ENCODE peak calls at places on chromosomes 16 and 17, in four cellular contexts. R is CD8-positive, alpha-beta memory T cell; Z is ACHN; J is stimulated activated naive B cell treated with anti-CD40 and anti-IgM and Interleukin-4, amounts not matched to agents 10 μg/mL and 1 μg/mL and 100 μg/mL, for 72 hours. I is an unnamed sample.

GRCh38 chr16:77307764-77308561 is 108.8 kb downstream of the SYCE1L start:
- DNase-seq in R (no peak), Z (peak), J (no peak), I (peak)

GRCh38 chr17:57114085-57114673 is 29.1 kb downstream of the AKAP1 start:
- DNase-seq in R (peak), Z (peak), J (peak), I (no peak)

GRCh38 chr17:47884905-47885735 is 10.9 kb upstream of the SP2 start:
- DNase-seq in R (no peak), Z (no peak), J (no peak), I (no peak)

GRCh38 chr17:58556833-58557250 is 42.4 kb upstream of the MTMR4 start:
- DNase-seq in R (no peak), Z (no peak), J (no peak), I (peak)

GRCh38 chr16:76579277-76579676 is 302.1 kb downstream of the CNTNAP4 start:
- DNase-seq in R (no peak), Z (no peak), J (no peak), I (no peak)

GRCh38 chr17:79742951-79743476 is 12.3 kb downstream of the ENPP7 start:
- DNase-seq in R (no peak), Z (no peak), J (no peak), I (no peak)

GRCh38 chr17:58415371-58416055 is 1.8 kb downstream of the RNF43 start:
- DNase-seq in R (no peak), Z (no peak), J (no peak), I (no peak)

GRCh38 chr16:4994719-4995434 is 36.7 kb downstream of the SEC14L5 start:
- DNase-seq in R (no peak), Z (no peak), J (no peak), I (no peak)

GRCh38 chr17:39755550-39756375 is 18.0 kb downstream of the GRB7 start:
- DNase-seq in R (peak), Z (no peak), J (peak), I (peak)

GRCh38 chr17:8831234-8831849 is 32.2 kb upstream of the MFSD6L start:
- DNase-seq in R (no peak), Z (no peak), J (no peak), I (no peak)

GRCh38 chr17:41540921-41541625 is 13.0 kb upstream of the KRT19 start:
- DNase-seq in R (peak), Z (no peak), J (no peak), I (no peak)

GRCh38 chr16:48075398-48075797 is 80.4 kb downstream of the ABCC12 start:
- DNase-seq in R (no peak), Z (no peak), J (no peak), I (no peak)

GRCh38 chr17:80219777-80220708 is at the start of the genes SGSH and SLC26A11:
- DNase-seq in R (peak), Z (peak), J (peak), I (peak)

GRCh38 chr17:19369846-19370492 is 7.4 kb upstream of the B9D1 start:
- DNase-seq in R (peak), Z (no peak), J (no peak), I (no peak)

GRCh38 chr17:60086822-60087591 is 8.3 kb upstream of the HEATR6 start:
- DNase-seq in R (no peak), Z (no peak), J (no peak), I (no peak)

GRCh38 chr17:35245196-35245486 is 2.3 kb downstream of the SLFN5 start:
- DNase-seq in R (no peak), Z (peak), J (no peak), I (no peak)

GRCh38 chr16:1026057-1026783 is 44.6 kb downstream of the SOX8 start:
- DNase-seq in R (no peak), Z (no peak), J (no peak), I (no peak)

GRCh38 chr16:82185012-82185411 is 15.0 kb upstream of the MPHOSPH6 start:
- DNase-seq in R (no peak), Z (no peak), J (no peak), I (no peak)